ENCODE peak calls at places on chromosomes 2 and 18, in ten cellular contexts. K is breast epithelium; R is PC-3; S is AG04450; G is BJ; Z is IMR-90; U is CD8-positive, alpha-beta T cell; X is effector memory CD4-positive, alpha-beta T cell; Q is transverse colon; L is H7. F is an unnamed sample.

GRCh38 chr2:65319674-65320041 is 92.0 kb downstream of the ACTR2 start:
- DNase-seq in K (no peak), R (no peak), S (no peak), G (no peak), Z (no peak), U (no peak), X (no peak), Q (no peak), L (no peak), F (no peak)

GRCh38 chr2:7572460-7572859 is 655.2 kb downstream of the RNF144A start:
- DNase-seq in K (no peak), R (no peak), S (no peak), G (no peak), Z (no peak), U (peak), X (no peak), Q (no peak), L (no peak), F (no peak)

GRCh38 chr18:43662657-43663056 is 385.4 kb upstream of the SYT4 start:
- DNase-seq in K (no peak), R (peak), S (peak), G (peak), Z (peak), U (no peak), X (no peak), Q (no peak), L (no peak), F (peak)

GRCh38 chr2:238216651-238217184 is 13.2 kb upstream of the ILKAP start:
- DNase-seq in K (no peak), R (no peak), S (no peak), G (no peak), Z (no peak), U (no peak), X (no peak), Q (no peak), L (no peak), F (no peak)

GRCh38 chr2:86035883-86036789 is 69.5 kb downstream of the POLR1A start:
- DNase-seq in K (no peak), R (no peak), S (peak), G (peak), Z (peak), U (peak), X (peak), Q (peak), L (no peak), F (peak)

GRCh38 chr2:11068856-11069526 is 86.3 kb upstream of the SLC66A3 start:
- DNase-seq in K (no peak), R (no peak), S (no peak), G (no peak), Z (no peak), U (no peak), X (no peak), Q (no peak), L (no peak), F (no peak)

GRCh38 chr2:222627764-222628163 is 28.1 kb downstream of the FARSB start:
- DNase-seq in K (no peak), R (no peak), S (no peak), G (no peak), Z (no peak), U (no peak), X (no peak), Q (no peak), L (no peak), F (peak)

GRCh38 chr18:36078751-36079529 is 11.6 kb upstream of the RPRD1A start:
- DNase-seq in K (no peak), R (no peak), S (peak), G (peak), Z (peak), U (no peak), X (no peak), Q (no peak), L (no peak), F (peak)

GRCh38 chr2:175605989-175606841 is 395.9 kb downstream of the LNPK start:
- DNase-seq in K (no peak), R (no peak), S (no peak), G (no peak), Z (no peak), U (no peak), X (no peak), Q (no peak), L (peak), F (peak)

GRCh38 chr2:233980955-233981555 is 63.9 kb downstream of the TRPM8 start:
- DNase-seq in K (no peak), R (no peak), S (no peak), G (no peak), Z (no peak), U (no peak), X (no peak), Q (no peak), L (no peak), F (no peak)

GRCh38 chr2:29317077-29317517 is 201.9 kb downstream of the CLIP4 start:
- DNase-seq in K (no peak), R (peak), S (no peak), G (no peak), Z (no peak), U (no peak), X (no peak), Q (peak), L (no peak), F (no peak)

GRCh38 chr2:38744399-38744780 is 6.8 kb downstream of the SRSF7 start:
- DNase-seq in K (no peak), R (no peak), S (no peak), G (no peak), Z (no peak), U (no peak), X (no peak), Q (no peak), L (no peak), F (no peak)

GRCh38 chr18:63131106-63131943 is 188.2 kb downstream of the BCL2 start:
- DNase-seq in K (no peak), R (peak), S (peak), G (peak), Z (peak), U (peak), X (peak), Q (peak), L (peak), F (peak)

GRCh38 chr18:48781990-48782368 is 168.8 kb downstream of the SMAD7 start:
- DNase-seq in K (no peak), R (no peak), S (no peak), G (no peak), Z (no peak), U (no peak), X (no peak), Q (no peak), L (no peak), F (no peak)

GRCh38 chr2:53220969-53221368 is 546.6 kb upstream of the CHAC2 start:
- DNase-seq in K (no peak), R (no peak), S (no peak), G (no peak), Z (no peak), U (no peak), X (no peak), Q (no peak), L (no peak), F (no peak)

GRCh38 chr2:230891509-230891908 is 26.8 kb downstream of the ITM2C start:
- DNase-seq in K (no peak), R (no peak), S (no peak), G (no peak), Z (no peak), U (no peak), X (no peak), Q (peak), L (no peak), F (no peak)

GRCh38 chr2:74597456-74597855 is 42.9 kb downstream of the DOK1 start:
- DNase-seq in K (no peak), R (no peak), S (no peak), G (no peak), Z (no peak), U (no peak), X (no peak), Q (no peak), L (no peak), F (no peak)

GRCh38 chr2:228630786-228631185 is 449.3 kb upstream of the SPHKAP start:
- DNase-seq in K (no peak), R (no peak), S (no peak), G (no peak), Z (no peak), U (no peak), X (no peak), Q (no peak), L (no peak), F (no peak)

GRCh38 chr2:111944536-111945210 is 46.3 kb downstream of the MERTK start:
- DNase-seq in K (no peak), R (no peak), S (no peak), G (no peak), Z (no peak), U (no peak), X (no peak), Q (no peak), L (no peak), F (no peak)

GRCh38 chr2:127049927-127050802 is 56.8 kb downstream of the BIN1 start:
- DNase-seq in K (peak), R (peak), S (peak), G (no peak), Z (peak), U (peak), X (peak), Q (peak), L (peak), F (no peak)

GRCh38 chr2:57190007-57190406 is 856.6 kb upstream of the VRK2 start:
- DNase-seq in K (no peak), R (no peak), S (no peak), G (no peak), Z (no peak), U (no peak), X (no peak), Q (no peak), L (no peak), F (no peak)

GRCh38 chr2:46917628-46918027 is 2.0 kb upstream of the MCFD2 start:
- DNase-seq in K (no peak), R (no peak), S (no peak), G (no peak), Z (no peak), U (no peak), X (no peak), Q (no peak), L (no peak), F (no peak)

GRCh38 chr2:169095631-169096105 is 26.3 kb downstream of the DHRS9 start:
- DNase-seq in K (no peak), R (peak), S (peak), G (peak), Z (peak), U (no peak), X (no peak), Q (no peak), L (no peak), F (peak)

GRCh38 chr18:42168487-42168886 is 213.5 kb downstream of the PIK3C3 start:
- DNase-seq in K (no peak), R (no peak), S (no peak), G (no peak), Z (no peak), U (no peak), X (no peak), Q (no peak), L (no peak), F (no peak)

GRCh38 chr18:42164556-42164955 is 209.5 kb downstream of the PIK3C3 start:
- DNase-seq in K (no peak), R (no peak), S (no peak), G (no peak), Z (no peak), U (no peak), X (no peak), Q (no peak), L (no peak), F (no peak)

GRCh38 chr18:42157878-42158277 is 202.8 kb downstream of the PIK3C3 start:
- DNase-seq in K (no peak), R (no peak), S (no peak), G (no peak), Z (no peak), U (no peak), X (no peak), Q (no peak), L (no peak), F (no peak)

GRCh38 chr18:42159146-42159545 is 204.1 kb downstream of the PIK3C3 start:
- DNase-seq in K (no peak), R (no peak), S (no peak), G (no peak), Z (no peak), U (no peak), X (no peak), Q (no peak), L (no peak), F (no peak)

DNA sequence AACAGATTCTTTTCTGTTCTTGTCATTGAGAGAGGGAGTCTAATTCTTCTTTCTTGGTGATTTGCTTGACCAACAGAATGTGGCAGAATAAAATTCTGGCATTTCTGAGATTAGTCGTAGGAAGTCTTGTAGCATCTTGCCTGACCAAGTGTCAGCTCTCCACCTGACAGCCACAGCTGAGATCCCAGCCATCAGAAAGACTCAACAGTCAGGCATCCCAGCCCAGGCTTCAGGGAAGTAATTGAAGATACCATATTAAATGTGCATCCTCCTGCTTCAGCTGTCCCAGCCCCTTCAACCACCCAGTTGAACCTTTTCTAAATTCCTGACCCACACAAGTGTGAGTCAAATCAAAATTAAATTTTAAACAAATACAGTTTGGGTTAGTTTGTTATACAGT is 208.3 kb downstream of the PIK3C3 start:
- DNase-seq in K (no peak), R (no peak), S (no peak), G (no peak), Z (no peak), U (no peak), X (no peak), Q (no peak), L (no peak), F (no peak)
- H3K4me3 ChIP-seq in K (no peak), R (no peak), S (no peak), G (no peak), Z (no peak), U (no peak), X (no peak), Q (no peak), L (no peak), F (no peak)

GRCh38 chr2:170710609-170710979 is 4.5 kb upstream of the SP5 start:
- DNase-seq in K (no peak), R (no peak), S (no peak), G (no peak), Z (no peak), U (no peak), X (no peak), Q (no peak), L (no peak), F (no peak)
- H3K4me3 ChIP-seq in K (no peak), R (no peak), S (no peak), G (no peak), Z (no peak), U (no peak), X (no peak), Q (no peak), L (no peak), F (no peak)

DNA sequence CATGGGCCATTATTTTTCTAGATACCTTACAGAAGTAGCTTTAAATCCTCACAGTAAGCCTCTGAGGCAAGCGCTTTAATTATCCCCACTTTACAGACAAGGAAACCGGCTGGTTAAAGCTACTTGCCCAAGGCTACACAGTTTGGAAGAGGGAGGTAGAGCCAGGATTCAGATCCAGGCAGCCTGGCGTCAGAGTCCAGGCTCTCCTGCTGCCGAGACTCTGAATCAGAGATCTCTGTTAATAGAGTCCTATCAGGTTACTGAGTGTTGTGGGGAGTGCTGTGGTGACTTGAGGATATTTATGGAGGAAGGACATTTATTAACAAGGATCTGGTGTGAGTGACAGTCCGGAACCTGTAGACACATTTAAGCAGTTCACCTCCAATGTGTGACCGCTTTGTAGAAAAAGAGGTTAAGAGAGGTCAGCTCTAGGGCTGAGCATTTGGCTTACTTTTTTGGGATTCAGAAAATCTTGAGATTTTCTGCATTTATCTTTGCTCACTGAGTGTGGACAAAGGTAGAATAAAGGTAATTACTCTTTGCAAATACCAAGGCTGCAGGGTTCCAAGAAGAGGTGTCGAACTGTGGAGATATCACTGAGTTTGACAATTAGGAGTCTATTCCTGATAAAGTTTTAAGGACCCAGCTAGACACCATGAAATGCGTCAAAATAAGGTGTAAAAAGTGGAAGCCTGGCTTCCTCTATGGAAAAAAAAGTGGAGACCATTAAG is 1.6 kb upstream of the CEP192 start:
- DNase-seq in K (no peak), R (no peak), S (no peak), G (no peak), Z (no peak), U (no peak), X (no peak), Q (no peak), L (no peak), F (no peak)
- H3K4me3 ChIP-seq in K (no peak), R (peak), S (no peak), G (no peak), Z (no peak), U (no peak), X (no peak), Q (no peak), L (no peak), F (no peak)

GRCh38 chr2:9897796-9898195 is 53.7 kb upstream of the GRHL1 start:
- DNase-seq in K (no peak), R (no peak), S (no peak), G (no peak), Z (peak), U (no peak), X (no peak), Q (no peak), L (peak), F (no peak)
- H3K4me3 ChIP-seq in K (no peak), R (no peak), S (no peak), G (no peak), Z (no peak), U (no peak), X (no peak), Q (no peak), L (no peak), F (no peak)

GRCh38 chr18:13538630-13539029 is 187.7 kb downstream of the FAM210A start:
- DNase-seq in K (no peak), R (no peak), S (no peak), G (no peak), Z (no peak), U (no peak), X (no peak), Q (no peak), L (no peak), F (no peak)

GRCh38 chr18:13541621-13542519 is 184.5 kb downstream of the FAM210A start:
- DNase-seq in K (no peak), R (no peak), S (no peak), G (no peak), Z (no peak), U (no peak), X (no peak), Q (peak), L (no peak), F (no peak)

GRCh38 chr18:13539050-13539449 is 187.3 kb downstream of the FAM210A start:
- DNase-seq in K (no peak), R (no peak), S (no peak), G (no peak), Z (no peak), U (peak), X (no peak), Q (peak), L (no peak), F (no peak)

GRCh38 chr18:13540783-13541182 is 185.6 kb downstream of the FAM210A start:
- DNase-seq in K (no peak), R (no peak), S (no peak), G (no peak), Z (no peak), U (peak), X (no peak), Q (no peak), L (no peak), F (no peak)

GRCh38 chr18:13539843-13540535 is 186.4 kb downstream of the FAM210A start:
- DNase-seq in K (no peak), R (no peak), S (no peak), G (no peak), Z (no peak), U (no peak), X (no peak), Q (no peak), L (no peak), F (no peak)
- H3K4me3 ChIP-seq in K (no peak), R (no peak), S (no peak), G (no peak), Z (no peak), U (peak), X (no peak), Q (no peak), L (no peak), F (no peak)

DNA sequence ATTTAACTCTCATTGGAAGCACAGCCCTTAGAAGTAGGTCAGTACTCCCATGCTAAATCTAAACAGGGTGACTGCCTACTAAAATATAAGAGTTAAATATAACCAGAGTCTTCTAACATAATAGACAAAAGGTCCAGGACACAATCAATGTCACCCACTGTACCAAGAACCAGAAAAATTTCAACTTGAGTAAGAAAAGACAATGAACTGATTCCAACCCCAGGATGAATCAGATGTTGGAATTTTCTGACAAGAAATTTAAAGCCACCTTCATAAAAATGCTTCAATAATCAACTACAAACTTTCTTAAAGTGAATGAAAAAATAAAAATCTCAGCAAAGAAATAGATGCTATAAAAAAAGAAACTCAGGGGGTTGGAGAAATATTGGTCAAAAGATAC is 71.3 kb upstream of the NPAS2 start:
- DNase-seq in K (no peak), R (no peak), S (no peak), G (no peak), Z (no peak), U (no peak), X (no peak), Q (no peak), L (no peak), F (no peak)
- H3K4me3 ChIP-seq in K (no peak), R (no peak), S (no peak), G (no peak), Z (no peak), U (no peak), X (no peak), Q (no peak), L (no peak), F (no peak)

DNA sequence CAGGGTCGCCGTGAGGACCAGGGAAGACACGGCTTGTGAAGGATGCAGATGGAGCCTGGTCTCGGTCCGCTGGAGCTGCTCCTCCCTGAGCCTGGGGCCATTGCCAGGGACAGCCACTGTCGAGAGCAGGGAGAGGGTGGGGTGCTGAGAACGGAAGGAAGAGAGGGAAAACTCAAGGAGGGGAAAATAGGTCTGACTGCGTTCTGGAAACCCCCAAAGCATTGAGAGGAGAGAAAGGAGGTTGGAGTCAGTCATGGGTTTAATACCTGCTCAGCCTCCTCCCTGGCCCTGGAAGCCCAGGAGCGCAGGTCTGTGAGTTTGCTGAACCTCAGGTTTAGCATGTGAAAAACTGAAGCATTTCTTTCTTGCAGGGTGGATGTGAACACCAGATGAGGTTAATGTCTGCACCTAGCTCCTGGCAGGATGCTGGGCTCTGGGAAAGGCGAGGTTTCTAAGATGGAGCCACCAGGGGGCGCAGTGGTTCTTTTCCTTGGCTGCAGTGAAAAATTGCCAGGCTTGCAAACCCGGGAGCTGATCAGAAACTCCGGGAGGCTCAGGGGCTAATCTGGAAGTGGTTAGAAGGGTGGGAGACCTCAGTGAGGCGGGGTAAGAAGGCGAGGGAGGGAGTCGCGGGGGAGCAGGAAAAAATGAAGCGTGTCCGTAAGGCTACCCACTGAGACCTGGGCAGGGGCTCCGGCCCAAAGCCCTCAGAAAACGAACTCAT is 33.6 kb upstream of the RNF149 start:
- DNase-seq in K (peak), R (peak), S (peak), G (no peak), Z (peak), U (peak), X (peak), Q (peak), L (peak), F (no peak)
- H3K4me3 ChIP-seq in K (no peak), R (no peak), S (no peak), G (peak), Z (no peak), U (no peak), X (no peak), Q (no peak), L (no peak), F (no peak)